ENCODE peak calls at places on chromosomes 5 and 9, in eight cellular contexts. One of them, this sample, is unnamed.

GRCh38 chr5:159878988-159879471 is 37.3 kb upstream of the ADRA1B start:
- DNase-seq in EL: peak
- DNase-seq in foreskin melanocyte: no peak
- DNase-seq in activated T-helper 9 cell treated with anti-CD3 and anti-CD28 coated beads, Interleukin-2, amount 50 U/mL, for 16 hours: no peak
- DNase-seq in T-helper 1 cell: no peak
- DNase-seq in PC-9: peak
- DNase-seq in GM10248: no peak
- DNase-seq in WTC11: peak
- DNase-seq in this sample: no peak

GRCh38 chr9:82105729-82106128 is 117.2 kb downstream of the SPATA31D1 start:
- DNase-seq in GM10248: no peak
- DNase-seq in WTC11: no peak
- DNase-seq in activated T-helper 9 cell treated with anti-CD3 and anti-CD28 coated beads, Interleukin-2, amount 50 U/mL, for 16 hours: no peak
- DNase-seq in EL: no peak
- DNase-seq in PC-9: no peak
- DNase-seq in T-helper 1 cell: no peak
- DNase-seq in foreskin melanocyte: no peak
- DNase-seq in this sample: no peak

GRCh38 chr9:2356391-2356790 is 265.2 kb upstream of the VLDLR start:
- DNase-seq in foreskin melanocyte: no peak
- DNase-seq in PC-9: no peak
- DNase-seq in T-helper 1 cell: no peak
- DNase-seq in WTC11: no peak
- DNase-seq in activated T-helper 9 cell treated with anti-CD3 and anti-CD28 coated beads, Interleukin-2, amount 50 U/mL, for 16 hours: no peak
- DNase-seq in EL: peak
- DNase-seq in GM10248: no peak
- DNase-seq in this sample: no peak

GRCh38 chr5:41637424-41637823 is 127.0 kb upstream of the PLCXD3 start:
- DNase-seq in foreskin melanocyte: peak
- DNase-seq in T-helper 1 cell: no peak
- DNase-seq in activated T-helper 9 cell treated with anti-CD3 and anti-CD28 coated beads, Interleukin-2, amount 50 U/mL, for 16 hours: no peak
- DNase-seq in PC-9: no peak
- DNase-seq in EL: peak
- DNase-seq in GM10248: peak
- DNase-seq in WTC11: peak
- DNase-seq in this sample: no peak

GRCh38 chr9:7206221-7206758 is 448.5 kb downstream of the KDM4C start:
- DNase-seq in GM10248: no peak
- DNase-seq in T-helper 1 cell: no peak
- DNase-seq in activated T-helper 9 cell treated with anti-CD3 and anti-CD28 coated beads, Interleukin-2, amount 50 U/mL, for 16 hours: no peak
- DNase-seq in EL: no peak
- DNase-seq in foreskin melanocyte: no peak
- DNase-seq in PC-9: no peak
- DNase-seq in WTC11: no peak
- DNase-seq in this sample: no peak

GRCh38 chr5:82405618-82406199 is 127.6 kb upstream of the RPS23 start:
- DNase-seq in foreskin melanocyte: peak
- DNase-seq in EL: peak
- DNase-seq in activated T-helper 9 cell treated with anti-CD3 and anti-CD28 coated beads, Interleukin-2, amount 50 U/mL, for 16 hours: no peak
- DNase-seq in T-helper 1 cell: no peak
- DNase-seq in PC-9: peak
- DNase-seq in GM10248: no peak
- DNase-seq in WTC11: no peak
- DNase-seq in this sample: no peak

GRCh38 chr5:120535900-120536299 is 71.8 kb downstream of the PRR16 start:
- DNase-seq in PC-9: no peak
- DNase-seq in GM10248: no peak
- DNase-seq in foreskin melanocyte: no peak
- DNase-seq in activated T-helper 9 cell treated with anti-CD3 and anti-CD28 coated beads, Interleukin-2, amount 50 U/mL, for 16 hours: no peak
- DNase-seq in T-helper 1 cell: no peak
- DNase-seq in EL: no peak
- DNase-seq in WTC11: no peak
- DNase-seq in this sample: no peak

GRCh38 chr9:2288309-2288708 is 273.2 kb downstream of the SMARCA2 start:
- DNase-seq in activated T-helper 9 cell treated with anti-CD3 and anti-CD28 coated beads, Interleukin-2, amount 50 U/mL, for 16 hours: no peak
- DNase-seq in T-helper 1 cell: no peak
- DNase-seq in EL: no peak
- DNase-seq in WTC11: no peak
- DNase-seq in GM10248: no peak
- DNase-seq in foreskin melanocyte: no peak
- DNase-seq in PC-9: no peak
- DNase-seq in this sample: no peak

GRCh38 chr9:137454145-137454505 is 5.0 kb downstream of the NSMF start:
- DNase-seq in foreskin melanocyte: no peak
- DNase-seq in WTC11: peak
- DNase-seq in T-helper 1 cell: no peak
- DNase-seq in EL: no peak
- DNase-seq in GM10248: peak
- DNase-seq in activated T-helper 9 cell treated with anti-CD3 and anti-CD28 coated beads, Interleukin-2, amount 50 U/mL, for 16 hours: peak
- DNase-seq in PC-9: no peak
- DNase-seq in this sample: no peak

This sample was measured in effector memory CD4-positive, alpha-beta T cell.